ENCODE peak calls at places on chromosomes 13 and 19, in six cellular contexts. One of them, this sample, is unnamed.

GRCh38 chr13:41823486-41823885 is 137.4 kb downstream of the VWA8 start:
- DNase-seq in K562: no peak
- DNase-seq in GM12878: no peak
- DNase-seq in GM12891: no peak
- DNase-seq in H1: no peak
- DNase-seq in HepG2: no peak
- DNase-seq in this sample: no peak

GRCh38 chr19:55178781-55179569 is 1.1 kb downstream of the SYT5 start:
- DNase-seq in HepG2: peak
- DNase-seq in GM12891: peak
- DNase-seq in GM12878: peak
- DNase-seq in K562: peak
- DNase-seq in H1: no peak
- DNase-seq in this sample: peak

GRCh38 chr13:114144606-114145244 is 12.3 kb upstream of the RASA3 start:
- DNase-seq in GM12878: no peak
- DNase-seq in H1: no peak
- DNase-seq in GM12891: no peak
- DNase-seq in K562: no peak
- DNase-seq in HepG2: no peak
- DNase-seq in this sample: no peak

GRCh38 chr19:35789195-35789977 is 14.0 kb downstream of the ARHGAP33 start:
- DNase-seq in HepG2: no peak
- DNase-seq in GM12878: no peak
- DNase-seq in H1: no peak
- DNase-seq in K562: no peak
- DNase-seq in GM12891: no peak
- DNase-seq in this sample: no peak

GRCh38 chr13:87872813-87873212 is 201.6 kb downstream of the SLITRK5 start:
- DNase-seq in K562: no peak
- DNase-seq in HepG2: no peak
- DNase-seq in H1: no peak
- DNase-seq in GM12878: no peak
- DNase-seq in GM12891: no peak
- DNase-seq in this sample: no peak

GRCh38 chr13:24306632-24307031 is 2.7 kb upstream of the C1QTNF9 start:
- DNase-seq in K562: no peak
- DNase-seq in GM12878: no peak
- DNase-seq in HepG2: peak
- DNase-seq in H1: no peak
- DNase-seq in GM12891: no peak
- DNase-seq in this sample: no peak

GRCh38 chr13:98874029-98874397 is 103.9 kb downstream of the DOCK9 start:
- DNase-seq in H1: no peak
- DNase-seq in HepG2: no peak
- DNase-seq in K562: no peak
- DNase-seq in GM12878: no peak
- DNase-seq in GM12891: no peak
- DNase-seq in this sample: no peak

GRCh38 chr13:58080806-58081205 is 449.3 kb downstream of the PCDH17 start:
- DNase-seq in HepG2: no peak
- DNase-seq in K562: no peak
- DNase-seq in GM12878: no peak
- DNase-seq in GM12891: no peak
- DNase-seq in H1: no peak
- DNase-seq in this sample: no peak

GRCh38 chr13:72754111-72754510 is 26.4 kb downstream of the BORA start:
- DNase-seq in GM12891: no peak
- DNase-seq in H1: no peak
- DNase-seq in HepG2: no peak
- DNase-seq in GM12878: no peak
- DNase-seq in K562: no peak
- DNase-seq in this sample: no peak

GRCh38 chr19:799076-799881 is 2.0 kb downstream of the PTBP1 start:
- DNase-seq in GM12891: no peak
- DNase-seq in K562: peak
- DNase-seq in H1: no peak
- DNase-seq in HepG2: peak
- DNase-seq in GM12878: no peak
- DNase-seq in this sample: no peak

GRCh38 chr19:55272142-55272541 is 7.8 kb downstream of the HSPBP1 start:
- DNase-seq in GM12891: no peak
- DNase-seq in K562: no peak
- DNase-seq in H1: no peak
- DNase-seq in GM12878: no peak
- DNase-seq in HepG2: no peak
- DNase-seq in this sample: no peak

GRCh38 chr13:94065741-94066140 is 413.7 kb downstream of the DCT start:
- DNase-seq in GM12891: no peak
- DNase-seq in GM12878: no peak
- DNase-seq in H1: no peak
- DNase-seq in HepG2: no peak
- DNase-seq in K562: no peak
- DNase-seq in this sample: no peak

GRCh38 chr13:90686438-90686837 is 661.0 kb upstream of the MIR17HG start:
- DNase-seq in GM12878: no peak
- DNase-seq in K562: no peak
- DNase-seq in HepG2: no peak
- DNase-seq in GM12891: no peak
- DNase-seq in H1: no peak
- DNase-seq in this sample: no peak

GRCh38 chr19:33767898-33768413 is 28.7 kb upstream of the KCTD15 start:
- DNase-seq in H1: peak
- DNase-seq in HepG2: peak
- DNase-seq in GM12878: no peak
- DNase-seq in GM12891: no peak
- DNase-seq in K562: peak
- DNase-seq in this sample: no peak

GRCh38 chr13:113453962-113454361 is 674 bp upstream of the ADPRHL1 start:
- DNase-seq in GM12891: no peak
- DNase-seq in K562: no peak
- DNase-seq in GM12878: no peak
- DNase-seq in H1: no peak
- DNase-seq in HepG2: no peak
- DNase-seq in this sample: no peak

GRCh38 chr13:70255406-70255991 is 147.2 kb upstream of the KLHL1 start:
- DNase-seq in GM12891: no peak
- DNase-seq in GM12878: no peak
- DNase-seq in H1: no peak
- DNase-seq in K562: no peak
- DNase-seq in HepG2: no peak
- DNase-seq in this sample: no peak

GRCh38 chr13:107373551-107373950 is 805.6 kb upstream of the ARGLU1 start:
- DNase-seq in GM12878: no peak
- DNase-seq in GM12891: no peak
- DNase-seq in HepG2: no peak
- DNase-seq in H1: no peak
- DNase-seq in K562: no peak
- DNase-seq in this sample: no peak

GRCh38 chr19:16338470-16339360 is 14.1 kb downstream of the KLF2 start:
- DNase-seq in HepG2: peak
- DNase-seq in K562: no peak
- DNase-seq in GM12878: peak
- DNase-seq in H1: no peak
- DNase-seq in GM12891: peak
- DNase-seq in this sample: peak

GRCh38 chr13:50068508-50068907 is 53.3 kb downstream of the KCNRG start:
- DNase-seq in GM12878: no peak
- DNase-seq in HepG2: no peak
- DNase-seq in H1: no peak
- DNase-seq in K562: no peak
- DNase-seq in GM12891: no peak
- DNase-seq in this sample: no peak

GRCh38 chr19:13964776-13965175 is 12.5 kb downstream of the DCAF15 start:
- DNase-seq in H1: no peak
- DNase-seq in HepG2: no peak
- DNase-seq in K562: no peak
- DNase-seq in GM12891: no peak
- DNase-seq in GM12878: no peak
- DNase-seq in this sample: no peak

GRCh38 chr13:33577037-33577436 is 240.9 kb upstream of the RFC3 start:
- DNase-seq in HepG2: no peak
- DNase-seq in GM12891: no peak
- DNase-seq in H1: no peak
- DNase-seq in K562: no peak
- DNase-seq in GM12878: no peak
- DNase-seq in this sample: no peak

GRCh38 chr19:3687774-3688706 is 12.2 kb downstream of the PIP5K1C start:
- DNase-seq in HepG2: peak
- DNase-seq in GM12891: peak
- DNase-seq in GM12878: no peak
- DNase-seq in K562: no peak
- DNase-seq in H1: no peak
- DNase-seq in this sample: peak

GRCh38 chr13:94859812-94860210 is 147.5 kb upstream of the SOX21 start:
- DNase-seq in K562: no peak
- DNase-seq in H1: no peak
- DNase-seq in GM12891: no peak
- DNase-seq in GM12878: no peak
- DNase-seq in HepG2: no peak
- DNase-seq in this sample: no peak

GRCh38 chr13:70162141-70162540 is 53.9 kb upstream of the KLHL1 start:
- DNase-seq in GM12891: no peak
- DNase-seq in HepG2: no peak
- DNase-seq in K562: no peak
- DNase-seq in GM12878: no peak
- DNase-seq in H1: no peak
- DNase-seq in this sample: no peak

GRCh38 chr13:80012281-80012680 is 328.6 kb downstream of the SPRY2 start:
- DNase-seq in GM12891: no peak
- DNase-seq in HepG2: no peak
- DNase-seq in GM12878: no peak
- DNase-seq in H1: no peak
- DNase-seq in K562: no peak
- DNase-seq in this sample: no peak

GRCh38 chr13:79869326-79869725 is 388.4 kb downstream of the NDFIP2 start:
- DNase-seq in GM12891: no peak
- DNase-seq in K562: no peak
- DNase-seq in HepG2: peak
- DNase-seq in H1: no peak
- DNase-seq in GM12878: no peak
- DNase-seq in this sample: no peak

DNA sequence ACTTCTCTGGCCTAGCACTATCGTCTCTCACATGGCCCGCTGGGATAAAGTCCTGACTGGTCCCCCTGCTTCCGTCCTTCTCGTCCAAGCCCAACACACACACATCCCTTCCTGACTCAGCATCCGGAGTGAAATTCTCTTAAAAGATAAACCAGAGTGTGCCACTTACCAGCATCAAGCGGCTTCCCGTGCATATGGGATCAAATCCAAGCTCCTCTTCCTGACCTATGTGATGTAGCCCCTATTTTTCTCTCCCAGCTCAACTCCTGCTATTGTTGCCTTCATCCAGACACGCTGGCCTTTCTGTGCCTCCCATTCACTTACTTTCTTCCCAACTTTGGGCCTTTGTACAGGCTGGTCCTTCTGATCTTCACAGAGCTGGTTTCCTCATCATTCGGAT is 530.4 kb downstream of the DIAPH3 start:
- DNase-seq in GM12891: no peak
- DNase-seq in HepG2: no peak
- DNase-seq in GM12878: no peak
- DNase-seq in K562: no peak
- DNase-seq in H1: no peak
- DNase-seq in this sample: no peak
- TF ChIP-seq POLR2AphosphoS5 in GM12891: no peak
- TF ChIP-seq POLR2AphosphoS5 in HepG2: no peak
- TF ChIP-seq POLR2AphosphoS5 in GM12878: no peak
- TF ChIP-seq POLR2AphosphoS5 in K562: no peak
- TF ChIP-seq POLR2AphosphoS5 in H1: no peak
- TF ChIP-seq POLR2AphosphoS5 in this sample: no peak

DNA sequence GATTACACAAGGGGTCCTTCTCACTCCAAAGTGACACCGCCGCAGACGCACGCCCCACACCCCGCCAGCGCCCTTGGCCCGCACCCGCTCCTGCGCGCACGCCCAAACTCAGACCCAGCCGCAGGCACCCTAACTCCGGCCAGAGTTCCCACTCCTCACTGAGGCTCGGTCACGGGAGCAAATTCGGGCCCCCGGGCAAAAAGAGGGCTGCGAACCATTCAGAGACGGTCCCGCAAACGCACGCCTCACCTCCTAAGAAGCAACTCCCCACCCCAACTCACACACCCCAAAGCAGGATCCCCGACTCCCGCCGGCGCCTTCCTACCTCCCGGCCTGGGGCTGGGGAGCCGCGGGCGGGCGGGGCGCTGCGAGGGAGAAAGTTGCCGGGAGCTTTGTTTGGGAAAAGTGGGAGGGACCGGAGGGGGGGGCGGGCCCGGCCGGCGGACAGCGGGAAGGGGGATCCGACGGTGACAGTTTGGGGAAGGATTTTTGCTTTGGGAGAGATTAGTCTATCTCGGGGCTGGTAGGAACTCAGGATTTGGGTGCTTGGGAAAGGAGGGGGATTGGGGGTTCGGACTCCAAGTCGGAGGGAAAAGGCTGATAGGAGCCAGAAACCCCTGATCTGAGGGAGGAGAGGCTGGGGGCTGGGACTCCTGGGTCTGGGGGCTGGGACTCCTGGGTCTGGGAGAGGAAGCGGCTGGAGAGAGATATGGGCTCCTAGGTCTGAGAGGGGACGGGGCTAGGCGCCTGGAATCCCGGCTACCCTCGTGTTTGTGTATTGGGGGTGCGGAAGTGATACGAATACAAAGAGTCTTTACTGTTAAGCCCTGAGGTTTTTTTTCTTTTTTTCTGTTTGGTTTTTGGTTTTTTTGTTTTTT is at the start of gene TEAD2:
- DNase-seq in H1: no peak
- DNase-seq in K562: peak
- DNase-seq in HepG2: peak
- DNase-seq in GM12891: no peak
- DNase-seq in GM12878: no peak
- DNase-seq in this sample: no peak
- TF ChIP-seq POLR2A in H1: peak
- TF ChIP-seq POLR2A in K562: peak
- TF ChIP-seq POLR2A in HepG2: no peak
- TF ChIP-seq POLR2A in GM12891: no peak
- TF ChIP-seq POLR2A in GM12878: no peak
- TF ChIP-seq POLR2A in this sample: no peak

GRCh38 chr13:28408235-28408848 is 86.6 kb downstream of the FLT1 start:
- DNase-seq in GM12891: no peak
- DNase-seq in GM12878: no peak
- DNase-seq in HepG2: no peak
- DNase-seq in K562: peak
- DNase-seq in H1: no peak
- DNase-seq in this sample: no peak
- TF ChIP-seq TAF1 in GM12891: no peak
- TF ChIP-seq TAF1 in GM12878: no peak
- TF ChIP-seq TAF1 in HepG2: no peak
- TF ChIP-seq TAF1 in K562: peak
- TF ChIP-seq TAF1 in H1: no peak
- TF ChIP-seq TAF1 in this sample: no peak

DNA sequence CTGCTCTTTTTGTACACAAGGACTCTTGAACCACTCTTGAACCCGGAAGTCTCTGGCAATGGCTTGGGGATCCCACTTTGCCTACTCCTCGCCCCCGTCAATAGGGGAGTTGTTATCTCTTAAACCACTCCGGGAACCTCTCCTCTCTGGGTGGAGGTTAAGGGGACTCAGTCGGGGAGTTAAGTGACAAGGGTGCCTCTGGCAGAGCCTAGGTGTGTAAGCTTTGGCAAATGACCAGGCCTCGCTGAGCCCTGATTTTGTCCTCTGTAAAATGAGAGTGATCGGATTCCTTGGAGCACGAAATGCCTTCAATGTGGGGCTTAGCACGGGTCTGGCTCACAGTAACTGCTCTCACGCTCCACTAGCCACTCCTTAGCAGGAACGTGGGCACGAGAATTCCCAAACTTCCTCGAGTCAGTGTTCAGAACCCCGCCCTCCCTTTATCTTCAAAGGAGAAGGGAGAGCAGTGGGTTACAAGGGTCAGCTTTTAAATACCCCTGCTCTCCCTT is 193.3 kb downstream of the KATNAL1 start:
- DNase-seq in H1: no peak
- DNase-seq in GM12891: no peak
- DNase-seq in HepG2: peak
- DNase-seq in K562: peak
- DNase-seq in GM12878: no peak
- DNase-seq in this sample: no peak
- TF ChIP-seq POLR2AphosphoS5 in H1: no peak
- TF ChIP-seq POLR2AphosphoS5 in GM12891: no peak
- TF ChIP-seq POLR2AphosphoS5 in HepG2: no peak
- TF ChIP-seq POLR2AphosphoS5 in K562: no peak
- TF ChIP-seq POLR2AphosphoS5 in GM12878: no peak
- TF ChIP-seq POLR2AphosphoS5 in this sample: no peak

This sample was measured in GM12892.